ENCODE peak calls at places on chromosomes 5 and 9, in six cellular contexts. S is AG09319, C is progenitor cell of endocrine pancreas, U is osteoblast, R is OCI-LY7, X is A549. B is an unnamed sample.

GRCh38 chr9:116087751-116088194 is 65.8 kb upstream of the PAPPA start:
- DNase-seq in S (no peak), C (no peak), U (peak; percentile 58), R (no peak), X (peak; percentile 47), B (no peak)

GRCh38 chr5:103122242-103122641 is 2.1 kb downstream of the PPIP5K2 start:
- DNase-seq in S (no peak), C (no peak), U (no peak), R (no peak), X (no peak), B (no peak)

GRCh38 chr5:15791859-15792258 is 291.9 kb downstream of the FBXL7 start:
- DNase-seq in S (no peak), C (no peak), U (peak; percentile 60), R (no peak), X (no peak), B (no peak)

GRCh38 chr5:142644640-142645361 is 41.1 kb downstream of the FGF1 start:
- DNase-seq in S (peak; percentile 93), C (no peak), U (peak; percentile 97), R (no peak), X (peak; percentile 85), B (peak; percentile 38)

GRCh38 chr9:95574866-95575553 is 58.2 kb upstream of the PTCH1 start:
- DNase-seq in S (no peak), C (no peak), U (peak; percentile 51), R (no peak), X (no peak), B (no peak)

GRCh38 chr5:90434116-90434714 is 24.7 kb upstream of the CETN3 start:
- DNase-seq in S (no peak), C (peak; percentile 30), U (peak; percentile 34), R (peak; percentile 55), X (no peak), B (no peak)

GRCh38 chr5:79771387-79771786 is 81.8 kb downstream of the CMYA5 start:
- DNase-seq in S (peak; percentile 29), C (no peak), U (peak; percentile 75), R (no peak), X (no peak), B (no peak)

GRCh38 chr9:88007291-88007650 is 32.9 kb upstream of the CDK20 start:
- DNase-seq in S (no peak), C (no peak), U (no peak), R (no peak), X (no peak), B (no peak)

GRCh38 chr5:149732500-149733128 is 2.5 kb downstream of the PPARGC1B start:
- DNase-seq in S (no peak), C (no peak), U (no peak), R (no peak), X (no peak), B (no peak)

GRCh38 chr5:32628049-32628803 is 42.9 kb downstream of the SUB1 start:
- DNase-seq in S (no peak), C (no peak), U (peak; percentile 74), R (no peak), X (no peak), B (no peak)

GRCh38 chr5:172699423-172699822 is 58.4 kb downstream of the NEURL1B start:
- DNase-seq in S (no peak), C (no peak), U (no peak), R (no peak), X (no peak), B (no peak)

GRCh38 chr9:93713716-93714115 is 137.3 kb downstream of the PHF2 start:
- DNase-seq in S (no peak), C (no peak), U (no peak), R (no peak), X (no peak), B (no peak)

GRCh38 chr5:112921833-112922817 is at the start of gene REEP5:
- DNase-seq in S (no peak), C (peak; percentile 77), U (peak; percentile 97), R (peak; percentile 90), X (peak; percentile 74), B (peak; percentile 35)

GRCh38 chr9:127837346-127837745 is 17.1 kb downstream of the ENG start:
- DNase-seq in S (no peak), C (no peak), U (peak; percentile 45), R (no peak), X (no peak), B (no peak)

GRCh38 chr5:106843812-106844416 is 826.8 kb downstream of the EFNA5 start:
- DNase-seq in S (no peak), C (no peak), U (no peak), R (peak; percentile 24), X (peak; percentile 12), B (no peak)

GRCh38 chr9:133357656-133358055 is 1.3 kb downstream of the SURF2 start:
- DNase-seq in S (no peak), C (no peak), U (no peak), R (no peak), X (no peak), B (no peak)

GRCh38 chr9:89811356-89811755 is 206.5 kb downstream of the GADD45G start:
- DNase-seq in S (no peak), C (no peak), U (no peak), R (no peak), X (no peak), B (no peak)

GRCh38 chr5:157915638-157916037 is 56.7 kb upstream of the CLINT1 start:
- DNase-seq in S (no peak), C (no peak), U (peak; percentile 15), R (peak; percentile 26), X (no peak), B (no peak)

GRCh38 chr5:55671975-55672374 is 40.1 kb downstream of the SLC38A9 start:
- DNase-seq in S (no peak), C (no peak), U (no peak), R (no peak), X (no peak), B (no peak)

GRCh38 chr5:99543841-99544240 is 615.0 kb upstream of the CHD1 start:
- DNase-seq in S (no peak), C (no peak), U (no peak), R (no peak), X (no peak), B (no peak)

GRCh38 chr9:29332789-29333188 is 1759.5 kb upstream of the C9orf72 start:
- DNase-seq in S (no peak), C (no peak), U (no peak), R (no peak), X (peak; percentile 14), B (no peak)

GRCh38 chr9:88179080-88179521 is 40.8 kb upstream of the SPATA31C2 start:
- DNase-seq in S (no peak), C (no peak), U (no peak), R (no peak), X (no peak), B (no peak)

DNA sequence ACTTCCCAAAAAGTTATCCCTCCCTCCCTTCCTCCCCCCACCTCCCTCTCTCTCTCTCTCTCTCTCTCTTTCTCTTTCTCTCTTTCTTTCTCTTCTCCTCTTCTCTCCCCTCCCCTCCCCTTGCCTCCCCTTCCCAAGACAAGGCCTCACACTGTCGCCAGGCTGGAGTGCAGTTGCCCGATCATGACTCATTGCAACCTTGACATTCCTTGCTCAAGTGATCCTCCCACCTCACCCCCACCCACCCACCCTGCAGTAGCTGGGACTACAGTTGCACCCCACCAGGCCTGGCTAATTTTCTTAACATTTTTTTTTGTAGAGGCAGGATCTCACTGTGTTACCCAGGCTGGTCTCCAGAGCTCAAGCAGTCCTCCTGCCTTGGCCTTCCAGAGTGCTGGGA is 32.8 kb downstream of the VPS13A start:
- DNase-seq in S (no peak), C (no peak), U (no peak), R (no peak), X (no peak), B (no peak)
- TF ChIP-seq CTCF in S (no peak), C (no peak), U (no peak), R (no peak), X (no peak), B (no peak)

GRCh38 chr9:7967851-7968250 is 168.3 kb upstream of the DMAC1 start:
- DNase-seq in S (no peak), C (no peak), U (no peak), R (no peak), X (no peak), B (no peak)
- TF ChIP-seq CTCF in S (no peak), C (no peak), U (no peak), R (no peak), X (no peak), B (no peak)

DNA sequence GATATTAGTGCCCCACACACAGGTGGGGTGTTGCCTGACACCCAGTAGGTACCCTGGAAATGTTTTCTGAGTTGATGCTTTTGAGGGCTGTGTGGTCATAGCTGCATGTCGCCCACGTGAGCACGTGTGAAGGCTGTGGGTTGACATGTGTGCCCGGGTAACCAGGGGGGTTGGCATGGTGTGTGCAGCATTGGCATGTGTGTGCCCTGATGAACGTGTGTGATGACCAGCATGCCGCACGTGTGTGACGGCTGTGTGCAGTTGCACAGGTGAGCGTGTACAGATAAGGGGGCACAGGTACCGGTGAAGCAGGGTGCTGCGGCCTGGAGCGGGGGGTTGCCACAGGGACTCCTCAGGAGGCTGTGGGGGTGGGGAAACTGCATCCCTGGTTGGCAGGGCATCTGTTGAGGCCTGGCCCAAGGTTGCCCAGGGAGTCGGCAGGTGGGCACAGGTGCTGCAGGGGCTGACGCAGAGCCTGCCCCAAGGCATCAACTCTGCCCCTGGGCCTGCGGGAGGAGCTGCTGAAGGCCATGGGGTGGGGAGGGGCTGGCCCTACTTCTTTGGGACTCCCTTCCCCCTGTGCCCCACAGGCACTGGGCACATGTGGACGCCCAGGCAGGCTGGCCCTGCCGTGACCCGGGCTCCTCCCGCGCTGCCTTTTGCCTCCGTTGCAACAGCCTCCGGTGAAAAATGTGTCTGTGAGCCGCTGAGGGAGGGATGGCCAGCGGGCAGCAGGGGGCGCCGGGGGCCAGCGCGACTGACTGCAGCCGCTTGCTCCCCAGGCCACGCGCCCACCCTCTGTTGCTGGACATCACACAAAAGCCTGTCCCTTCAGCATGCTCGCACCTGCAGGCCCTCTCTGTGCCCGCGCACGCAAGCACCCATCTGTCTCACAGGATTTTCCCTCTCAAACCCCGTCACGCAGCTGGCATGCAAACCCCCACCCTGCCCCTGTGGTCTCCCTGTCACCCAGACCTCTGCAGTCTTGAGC is 2.2 kb downstream of the UNC5A start:
- DNase-seq in S (no peak), C (peak; percentile 61), U (peak; percentile 96), R (no peak), X (peak; percentile 80), B (no peak)
- TF ChIP-seq CTCF in S (peak; percentile 41), C (peak; percentile 80), U (peak; percentile 38), R (peak; percentile 62), X (peak; percentile 63), B (no peak)

GRCh38 chr5:160685219-160685618 is 166.8 kb downstream of the ATP10B start:
- DNase-seq in S (no peak), C (no peak), U (no peak), R (no peak), X (no peak), B (no peak)

GRCh38 chr5:160685695-160686094 is 166.3 kb downstream of the ATP10B start:
- DNase-seq in S (no peak), C (no peak), U (no peak), R (peak; percentile 29), X (peak; percentile 4), B (no peak)
- TF ChIP-seq CTCF in S (no peak), C (peak; percentile 59), U (no peak), R (peak; percentile 76), X (peak; percentile 13), B (no peak)